ENCODE peak calls at places on chromosomes 2 and 18, in eight cellular contexts. B is nephron progenitor cell; R is psoas muscle; Y is CD4-positive, alpha-beta T cell; U is astrocyte of the spinal cord; M is neural crest cell; X is OCI-LY7; G is BJ. I is an unnamed sample.

GRCh38 chr2:233839447-233839820 is 14.9 kb downstream of the HJURP start:
- DNase-seq in G (no peak), U (no peak), Y (peak), B (no peak), M (no peak), R (no peak), X (no peak), I (no peak)

GRCh38 chr18:35076556-35076955 is 35.3 kb downstream of the MAPRE2 start:
- DNase-seq in X (no peak), B (no peak), M (no peak), R (no peak), G (peak), Y (no peak), U (peak), I (no peak)

GRCh38 chr2:98637401-98638144 is 29.2 kb downstream of the UNC50 start:
- DNase-seq in G (no peak), X (no peak), U (no peak), R (no peak), B (no peak), Y (no peak), M (no peak), I (no peak)

GRCh38 chr2:207473203-207473865 is 56.4 kb upstream of the CREB1 start:
- DNase-seq in Y (no peak), M (peak), B (peak), G (peak), R (no peak), U (peak), X (no peak), I (peak)

GRCh38 chr2:147214900-147215299 is 629.9 kb upstream of the ACVR2A start:
- DNase-seq in Y (no peak), B (no peak), R (no peak), U (no peak), X (no peak), G (no peak), M (no peak), I (no peak)

GRCh38 chr2:139872032-139872431 is 1091.8 kb upstream of the NXPH2 start:
- DNase-seq in M (no peak), Y (no peak), B (no peak), R (no peak), U (no peak), X (no peak), G (no peak), I (no peak)

GRCh38 chr18:67385455-67385854 is 131.1 kb downstream of the DSEL start:
- DNase-seq in R (no peak), B (no peak), M (no peak), U (peak), G (peak), Y (no peak), X (no peak), I (no peak)

GRCh38 chr2:177983183-177983788 is 89.3 kb downstream of the PDE11A start:
- DNase-seq in U (peak), M (peak), Y (no peak), R (no peak), G (no peak), X (peak), B (peak), I (peak)

GRCh38 chr2:98058191-98058975 is 28.6 kb upstream of the VWA3B start:
- DNase-seq in R (no peak), X (no peak), B (no peak), G (no peak), U (no peak), Y (no peak), M (no peak), I (no peak)

GRCh38 chr18:44626807-44627206 is 53.9 kb upstream of the SETBP1 start:
- DNase-seq in G (no peak), Y (no peak), M (no peak), U (no peak), R (no peak), X (no peak), B (no peak), I (no peak)

GRCh38 chr18:10482363-10482984 is 28.0 kb downstream of the APCDD1 start:
- DNase-seq in X (no peak), Y (no peak), G (no peak), B (no peak), U (no peak), M (no peak), R (no peak), I (no peak)
- TF ChIP-seq CTCF in X (peak), Y (no peak), G (no peak), B (no peak), U (no peak), M (no peak), R (no peak), I (no peak)

DNA sequence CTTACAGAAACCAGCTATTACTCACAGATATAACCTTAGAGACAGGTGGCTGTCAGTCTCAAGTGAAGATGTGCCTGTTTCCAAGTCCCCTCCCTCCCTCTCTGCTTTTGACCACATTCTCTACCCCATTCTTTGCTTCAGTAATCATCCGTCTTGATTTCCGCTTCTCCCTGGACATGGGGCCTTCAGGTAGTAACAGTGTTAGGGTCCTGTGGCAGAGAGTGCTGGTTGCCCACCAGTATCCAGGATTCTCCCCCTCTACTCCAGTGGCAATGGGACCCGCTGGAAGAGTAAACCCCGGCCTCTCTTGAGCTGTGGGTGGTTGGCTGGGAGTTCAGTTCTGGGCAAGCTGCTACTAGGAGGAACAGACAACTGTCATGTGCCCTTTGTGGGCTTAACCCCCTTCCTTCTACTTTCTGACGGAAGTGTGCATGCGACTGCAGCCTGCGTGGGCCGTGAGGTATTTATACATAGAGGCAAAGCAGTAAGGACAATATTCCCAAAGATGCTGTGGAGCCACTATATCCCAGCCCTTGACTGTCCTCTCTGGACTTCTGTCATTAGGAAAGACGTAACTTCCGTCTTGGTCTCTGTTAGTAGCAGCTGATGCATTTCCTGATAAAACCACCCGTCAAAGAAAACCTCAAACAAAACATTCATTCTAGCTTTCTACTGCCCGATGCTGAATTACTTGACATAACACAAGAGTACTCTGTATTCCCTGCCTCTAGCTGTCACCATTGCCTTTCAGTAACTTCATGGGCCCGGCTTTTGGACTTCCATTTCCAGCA is 17.9 kb downstream of the PDCL3 start:
- DNase-seq in G (no peak), M (no peak), B (no peak), X (no peak), Y (peak), U (no peak), R (no peak), I (no peak)
- TF ChIP-seq CTCF in G (no peak), M (no peak), B (no peak), X (no peak), Y (no peak), U (no peak), R (no peak), I (no peak)

GRCh38 chr2:70141754-70142589 is 48.8 kb downstream of the C2orf42 start:
- DNase-seq in U (peak), B (peak), G (no peak), R (no peak), Y (no peak), X (peak), M (peak), I (no peak)
- TF ChIP-seq CTCF in U (no peak), B (no peak), G (no peak), R (no peak), Y (no peak), X (no peak), M (no peak), I (no peak)

DNA sequence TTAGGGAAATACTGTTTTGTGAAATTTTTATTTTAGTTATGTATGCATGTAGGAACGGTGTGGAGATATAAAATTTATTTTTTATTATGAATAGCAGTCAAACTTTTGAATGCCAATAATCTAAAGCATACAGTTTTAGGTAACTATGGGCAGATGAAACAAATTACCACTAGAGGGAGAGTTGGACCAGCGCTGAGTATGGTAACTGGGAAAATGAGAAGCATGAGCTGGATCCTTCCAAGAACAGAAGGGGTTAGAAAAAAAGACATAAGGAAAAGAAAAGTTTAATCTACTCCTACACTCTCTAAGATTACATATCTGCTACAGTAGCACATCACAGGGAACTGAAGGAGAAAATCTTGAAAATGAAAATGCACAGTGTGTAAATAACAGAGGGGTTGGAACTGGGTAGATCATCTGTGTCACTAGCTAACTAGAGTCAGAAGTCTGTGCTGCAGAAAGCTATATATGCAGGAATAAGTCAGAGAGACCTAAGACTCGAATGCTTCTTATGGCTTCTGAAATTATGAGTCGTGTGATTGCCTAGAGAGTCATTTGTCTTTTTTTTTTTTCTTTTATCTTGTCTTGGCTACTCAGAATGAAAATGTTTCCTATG is 15.6 kb downstream of the REG3G start:
- DNase-seq in B (peak), Y (no peak), R (no peak), U (no peak), X (peak), M (no peak), G (no peak), I (peak)
- TF ChIP-seq CTCF in B (peak), Y (no peak), R (peak), U (no peak), X (peak), M (peak), G (no peak), I (peak)